ENCODE peak calls at places on chromosomes 6 and 20, in five cellular contexts. W, Q, Y, S and D are unnamed samples.

GRCh38 chr6:170454512-170455285 is 98.4 kb downstream of the PSMB1 start:
- DNase-seq in W (no peak), Q (no peak), Y (no peak), S (peak; percentile 54), D (no peak)

GRCh38 chr6:67352717-67353116 is 1282.4 kb upstream of the ADGRB3 start:
- DNase-seq in W (no peak), Q (no peak), Y (no peak), S (no peak), D (no peak)

GRCh38 chr6:37513155-37513554 is 13.5 kb upstream of the CCDC167 start:
- DNase-seq in W (no peak), Q (no peak), Y (no peak), S (no peak), D (no peak)

GRCh38 chr20:5835870-5836269 is 85.7 kb downstream of the SHLD1 start:
- DNase-seq in W (no peak), Q (no peak), Y (no peak), S (no peak), D (no peak)

GRCh38 chr6:158028876-158029275 is 47.2 kb downstream of the SYNJ2 start:
- DNase-seq in W (no peak), Q (no peak), Y (no peak), S (peak; percentile 62), D (no peak)

GRCh38 chr6:73027691-73028090 is 197.6 kb downstream of the KHDC1L start:
- DNase-seq in W (no peak), Q (no peak), Y (no peak), S (no peak), D (no peak)

GRCh38 chr6:7899046-7899888 is 11.3 kb downstream of the TXNDC5 start:
- DNase-seq in W (no peak), Q (peak; percentile 38), Y (no peak), S (no peak), D (no peak)

GRCh38 chr20:25623225-25623735 is 534 bp downstream of the NANP start:
- DNase-seq in W (no peak), Q (peak; percentile 51), Y (peak; percentile 71), S (peak; percentile 87), D (no peak)

GRCh38 chr6:83609248-83609647 is 96.9 kb downstream of the PRSS35 start:
- DNase-seq in W (no peak), Q (no peak), Y (no peak), S (no peak), D (no peak)

GRCh38 chr6:35356391-35356790 is 14.0 kb downstream of the PPARD start:
- DNase-seq in W (no peak), Q (no peak), Y (no peak), S (no peak), D (no peak)

GRCh38 chr6:5923840-5924239 is 82.9 kb downstream of the NRN1 start:
- DNase-seq in W (no peak), Q (no peak), Y (no peak), S (no peak), D (no peak)

GRCh38 chr20:17854307-17854903 is 114.2 kb downstream of the SNX5 start:
- DNase-seq in W (no peak), Q (peak; percentile 82), Y (no peak), S (no peak), D (no peak)

GRCh38 chr6:124742971-124743370 is 219.3 kb upstream of the RNF217 start:
- DNase-seq in W (no peak), Q (no peak), Y (no peak), S (no peak), D (no peak)

GRCh38 chr6:138736640-138737039 is 36.9 kb upstream of the CCDC28A start:
- DNase-seq in W (no peak), Q (no peak), Y (no peak), S (no peak), D (no peak)

GRCh38 chr6:155943635-155944034 is 488.0 kb upstream of the NOX3 start:
- DNase-seq in W (no peak), Q (no peak), Y (no peak), S (no peak), D (no peak)

GRCh38 chr20:43910564-43910963 is 4.1 kb upstream of the TOX2 start:
- DNase-seq in W (no peak), Q (no peak), Y (no peak), S (no peak), D (peak; percentile 61)

GRCh38 chr6:97133071-97133470 is 149.9 kb downstream of the MMS22L start:
- DNase-seq in W (no peak), Q (no peak), Y (no peak), S (no peak), D (no peak)

DNA sequence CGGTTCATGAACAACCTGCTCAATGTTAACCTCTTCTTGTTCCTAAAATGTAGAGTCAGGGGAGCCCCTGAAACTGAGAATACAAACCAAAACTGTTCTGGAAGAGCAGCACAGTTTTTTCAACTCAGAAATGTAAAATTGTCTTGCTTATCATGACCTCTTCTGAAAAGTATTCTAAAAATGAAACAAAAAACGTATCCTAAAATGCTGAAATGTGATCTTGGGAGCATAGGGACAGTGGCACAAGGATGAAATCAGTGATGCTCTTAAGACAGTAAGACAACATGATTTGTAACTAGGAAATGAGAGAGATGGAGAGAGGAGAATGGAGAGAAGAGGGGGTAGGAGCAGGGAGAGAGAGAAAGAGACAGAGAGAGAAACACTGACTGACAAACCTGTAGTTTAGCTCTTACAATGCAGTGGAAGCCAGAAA is 27.5 kb downstream of the NCOA7 start:
- DNase-seq in W (no peak), Q (no peak), Y (no peak), S (no peak), D (no peak)
- H3K4me3 ChIP-seq in W (no peak overlapping the region), Q (no peak overlapping the region), Y (no peak overlapping the region), S (no peak overlapping the region), D (no peak overlapping the region)

DNA sequence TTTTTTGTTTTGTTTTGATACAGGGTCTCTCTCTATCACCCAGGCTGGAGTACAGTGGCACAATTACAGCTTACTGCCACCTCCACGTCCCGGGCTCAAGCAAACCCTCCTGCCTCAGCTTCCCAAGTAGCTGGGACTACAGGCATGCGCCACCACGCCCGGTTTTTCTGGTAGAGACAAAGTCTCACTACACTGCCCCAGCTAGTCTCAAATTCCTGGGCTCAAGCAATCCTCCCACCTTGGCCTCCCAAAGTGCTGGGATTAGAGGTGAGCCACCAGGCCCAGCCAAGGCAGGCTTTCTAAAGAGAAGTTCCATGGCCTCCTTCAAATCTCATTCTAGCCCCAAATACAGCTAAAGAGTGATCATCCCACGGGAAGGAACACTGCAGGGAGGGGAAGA is 5.2 kb downstream of the MCCD1 start:
- DNase-seq in W (no peak), Q (no peak), Y (no peak), S (no peak), D (no peak)
- TF ChIP-seq POLR2AphosphoS5 in W (no peak), Q (no peak), Y (no peak), S (no peak), D (no peak)

GRCh38 chr20:4815618-4816017 is 93.9 kb downstream of the PRND start:
- DNase-seq in W (no peak), Q (no peak), Y (no peak), S (no peak), D (no peak)
- H3K4me1 ChIP-seq in W (peaks cover 2% of the 10 kb centered on the region), Q (peaks cover 27% of the 10 kb centered on the region), Y (peaks cover 7% of the 10 kb centered on the region), S (peaks cover 51% of the 10 kb centered on the region), D (peaks cover 32% of the 10 kb centered on the region)

GRCh38 chr20:45408646-45409213 is 641 bp downstream of the DBNDD2 start:
- DNase-seq in W (no peak), Q (no peak), Y (no peak), S (no peak), D (no peak)

GRCh38 chr20:45407067-45407745 is 883 bp upstream of the DBNDD2 start:
- DNase-seq in W (no peak), Q (peak; percentile 58), Y (peak; percentile 89), S (no peak), D (no peak)

GRCh38 chr20:45407783-45408645 is at the start of gene DBNDD2:
- DNase-seq in W (no peak), Q (no peak), Y (no peak), S (no peak), D (no peak)

GRCh38 chr20:45410887-45411286 is 2.8 kb downstream of the DBNDD2 start:
- DNase-seq in W (no peak), Q (no peak), Y (no peak), S (no peak), D (no peak)

GRCh38 chr20:45409531-45410272 is 1.6 kb downstream of the DBNDD2 start:
- DNase-seq in W (no peak), Q (no peak), Y (no peak), S (no peak), D (no peak)
- H3K4me3 ChIP-seq in W (no peak overlapping the region), Q (no peak overlapping the region), Y (no peak overlapping the region), S (no peak overlapping the region), D (no peak overlapping the region)

GRCh38 chr20:36043892-36044515 is 75.6 kb downstream of the CNBD2 start:
- DNase-seq in W (no peak), Q (no peak), Y (no peak), S (no peak), D (no peak)

GRCh38 chr20:36043447-36043846 is 75.1 kb downstream of the CNBD2 start:
- DNase-seq in W (no peak), Q (no peak), Y (no peak), S (no peak), D (no peak)

GRCh38 chr20:36050436-36051317 is 82.3 kb downstream of the CNBD2 start:
- DNase-seq in W (peak; percentile 86), Q (peak; percentile 96), Y (peak; percentile 96), S (peak; percentile 98), D (no peak)

GRCh38 chr20:36040571-36040970 is 72.2 kb downstream of the CNBD2 start:
- DNase-seq in W (no peak), Q (no peak), Y (no peak), S (no peak), D (no peak)

DNA sequence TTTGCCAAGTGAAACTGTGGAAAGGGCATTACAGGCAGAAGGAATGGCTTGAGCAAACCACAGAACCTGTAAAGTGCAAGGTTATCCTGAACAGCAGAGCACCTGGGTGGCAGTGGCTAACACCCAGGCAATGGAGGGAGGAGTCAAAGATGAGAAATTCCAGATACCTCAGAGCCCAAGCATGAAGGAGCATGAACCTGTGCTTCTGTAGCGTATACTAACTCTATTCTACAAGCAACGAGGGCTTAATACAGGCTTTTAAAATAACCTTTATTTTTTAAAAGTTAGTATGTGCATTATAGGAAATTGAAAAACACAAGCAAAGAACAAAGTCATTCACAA is 77.0 kb downstream of the CNBD2 start:
- DNase-seq in W (no peak), Q (no peak), Y (no peak), S (no peak), D (no peak)
- TF ChIP-seq POLR2AphosphoS5 in W (no peak), Q (no peak), Y (no peak), S (no peak), D (no peak)

GRCh38 chr6:43911354-43911624 is 141.3 kb downstream of the VEGFA start:
- DNase-seq in W (no peak), Q (no peak), Y (no peak), S (no peak), D (no peak)
- H3K4me1 ChIP-seq in W (no peaks in the 10 kb centered on the region), Q (peaks cover 24% of the 10 kb centered on the region), Y (no peaks in the 10 kb centered on the region), S (no peaks in the 10 kb centered on the region), D (peaks cover 20% of the 10 kb centered on the region)

GRCh38 chr20:62367483-62368302 is 581 bp upstream of the LAMA5 start:
- DNase-seq in W (no peak), Q (peak; percentile 60), Y (peak; percentile 87), S (no peak), D (no peak)

GRCh38 chr20:62367136-62367482 is at the start of gene LAMA5:
- DNase-seq in W (no peak), Q (peak; percentile 69), Y (peak; percentile 86), S (no peak), D (no peak)

GRCh38 chr20:62369508-62370114 is 2.5 kb upstream of the LAMA5 start:
- DNase-seq in W (no peak), Q (no peak), Y (no peak), S (no peak), D (no peak)

GRCh38 chr20:62368629-62369507 is 1.8 kb upstream of the LAMA5 start:
- DNase-seq in W (no peak), Q (peak; percentile 59), Y (peak; percentile 91), S (no peak), D (no peak)

GRCh38 chr20:62368303-62368628 is 1.2 kb upstream of the LAMA5 start:
- DNase-seq in W (no peak), Q (no peak), Y (no peak), S (no peak), D (no peak)
- H3K4me3 ChIP-seq in W (peak overlapping the region; percentile 83), Q (no peak overlapping the region), Y (peak overlapping the region; percentile 98), S (peak overlapping the region; percentile 63), D (peak overlapping the region; percentile 61)